ENCODE peak calls at places on chromosome 18, in six cellular contexts. R is activated CD8-positive, alpha-beta memory T cell treated with anti-CD3 and anti-CD28 coated beads for 24 hours; M is T-helper 9 cell; P is left lung; H is AML-193; F is right lobe of liver. J is an unnamed sample.

GRCh38 chr18:23462876-23463275 is 9.8 kb downstream of the RIOK3 start:
- DNase-seq in R (no peak), M (no peak), P (no peak), H (no peak), F (no peak), J (no peak)

GRCh38 chr18:35137632-35138031 is 96.4 kb downstream of the MAPRE2 start:
- DNase-seq in R (no peak), M (no peak), P (no peak), H (no peak), F (no peak), J (no peak)

GRCh38 chr18:50203801-50204604 is 9.1 kb upstream of the MYO5B start:
- DNase-seq in R (no peak), M (no peak), P (no peak), H (no peak), F (peak), J (no peak)

GRCh38 chr18:8706981-8707940 is 1.9 kb downstream of the MTCL1 start:
- DNase-seq in R (no peak), M (no peak), P (peak), H (no peak), F (peak), J (no peak)

GRCh38 chr18:76274470-76275289 is 220.4 kb downstream of the ZNF516 start:
- DNase-seq in R (no peak), M (no peak), P (no peak), H (no peak), F (no peak), J (no peak)

GRCh38 chr18:10660485-10660884 is 134.7 kb downstream of the NAPG start:
- DNase-seq in R (no peak), M (no peak), P (no peak), H (no peak), F (no peak), J (no peak)

GRCh38 chr18:79481041-79481790 is 85.5 kb downstream of the NFATC1 start:
- DNase-seq in R (no peak), M (no peak), P (peak), H (no peak), F (no peak), J (peak)

GRCh38 chr18:10566390-10566789 is 40.6 kb downstream of the NAPG start:
- DNase-seq in R (no peak), M (no peak), P (no peak), H (no peak), F (no peak), J (no peak)

J was measured in chondrocyte.